ENCODE peak calls at places on chromosome 13, in ten cellular contexts. K, O, I, G, T, Y, F, C, M and V are unnamed samples.

GRCh38 chr13:23615677-23616076 is 45.5 kb downstream of the TNFRSF19 start:
- DNase-seq in K (no peak), O (no peak), I (no peak), G (no peak), T (no peak), Y (no peak), F (no peak), C (no peak), M (no peak), V (peak)

GRCh38 chr13:44141213-44141724 is 232.4 kb upstream of the SERP2 start:
- DNase-seq in K (no peak), O (no peak), I (no peak), G (peak), T (peak), Y (peak), F (peak), C (no peak), M (peak), V (peak)

GRCh38 chr13:45332831-45333219 is 8.2 kb downstream of the TPT1 start:
- DNase-seq in K (no peak), O (no peak), I (no peak), G (no peak), T (peak), Y (no peak), F (no peak), C (no peak), M (no peak), V (no peak)

GRCh38 chr13:32456591-32456990 is 28.7 kb upstream of the N4BP2L1 start:
- DNase-seq in K (no peak), O (no peak), I (no peak), G (no peak), T (no peak), Y (no peak), F (no peak), C (no peak), M (no peak), V (no peak)

GRCh38 chr13:94481966-94482365 is 2.5 kb upstream of the DCT start:
- DNase-seq in K (no peak), O (no peak), I (no peak), G (peak), T (no peak), Y (peak), F (peak), C (peak), M (no peak), V (peak)

GRCh38 chr13:28245465-28245864 is 107.1 kb downstream of the PAN3 start:
- DNase-seq in K (no peak), O (no peak), I (no peak), G (no peak), T (no peak), Y (no peak), F (no peak), C (no peak), M (no peak), V (no peak)

GRCh38 chr13:23960566-23961156 is 63.4 kb upstream of the C1QTNF9B start:
- DNase-seq in K (no peak), O (no peak), I (peak), G (peak), T (peak), Y (peak), F (peak), C (peak), M (no peak), V (no peak)

GRCh38 chr13:27920677-27921420 is 1.0 kb downstream of the PDX1 start:
- DNase-seq in K (no peak), O (peak), I (no peak), G (peak), T (peak), Y (peak), F (peak), C (no peak), M (no peak), V (no peak)

GRCh38 chr13:24036115-24036514 is 124.4 kb upstream of the SPATA13 start:
- DNase-seq in K (no peak), O (no peak), I (no peak), G (peak), T (no peak), Y (peak), F (peak), C (no peak), M (no peak), V (no peak)

GRCh38 chr13:24644051-24644450 is 36.2 kb upstream of the ATP12A start:
- DNase-seq in K (no peak), O (no peak), I (no peak), G (peak), T (no peak), Y (peak), F (peak), C (peak), M (no peak), V (peak)

GRCh38 chr13:23433171-23434153 is at the start of gene SACS:
- DNase-seq in K (peak), O (no peak), I (peak), G (peak), T (peak), Y (peak), F (peak), C (peak), M (no peak), V (no peak)

GRCh38 chr13:32311188-32311897 is 3.8 kb downstream of the ZAR1L start:
- DNase-seq in K (no peak), O (no peak), I (no peak), G (no peak), T (no peak), Y (no peak), F (no peak), C (no peak), M (no peak), V (no peak)

GRCh38 chr13:83232626-83233025 is 649.6 kb downstream of the SLITRK1 start:
- DNase-seq in K (no peak), O (no peak), I (no peak), G (no peak), T (no peak), Y (no peak), F (no peak), C (no peak), M (no peak), V (no peak)

GRCh38 chr13:36244073-36244472 is 29.7 kb upstream of the SOHLH2 start:
- DNase-seq in K (no peak), O (no peak), I (no peak), G (no peak), T (no peak), Y (no peak), F (no peak), C (no peak), M (no peak), V (no peak)

GRCh38 chr13:99320693-99321481 is 13.7 kb upstream of the GPR183 start:
- DNase-seq in K (no peak), O (no peak), I (peak), G (peak), T (peak), Y (peak), F (peak), C (peak), M (no peak), V (peak)

GRCh38 chr13:78334059-78334458 is 269.3 kb downstream of the POU4F1 start:
- DNase-seq in K (no peak), O (no peak), I (no peak), G (no peak), T (no peak), Y (no peak), F (no peak), C (no peak), M (no peak), V (no peak)

GRCh38 chr13:64446372-64446771 is 2783.8 kb downstream of the PCDH9 start:
- DNase-seq in K (no peak), O (no peak), I (no peak), G (no peak), T (peak), Y (no peak), F (no peak), C (peak), M (no peak), V (no peak)

GRCh38 chr13:78875792-78876580 is 217.0 kb upstream of the OBI1 start:
- DNase-seq in K (no peak), O (peak), I (no peak), G (no peak), T (peak), Y (no peak), F (no peak), C (no peak), M (no peak), V (no peak)

GRCh38 chr13:52348983-52349780 is 56.8 kb downstream of the THSD1 start:
- DNase-seq in K (no peak), O (peak), I (peak), G (peak), T (peak), Y (peak), F (peak), C (peak), M (no peak), V (peak)

GRCh38 chr13:75934889-75935288 is 298.8 kb downstream of the LMO7 start:
- DNase-seq in K (no peak), O (no peak), I (no peak), G (no peak), T (no peak), Y (no peak), F (peak), C (peak), M (no peak), V (no peak)

GRCh38 chr13:98746968-98747367 is 5.5 kb downstream of the SLC15A1 start:
- DNase-seq in K (no peak), O (peak), I (no peak), G (peak), T (no peak), Y (no peak), F (no peak), C (peak), M (no peak), V (no peak)

GRCh38 chr13:28071424-28071823 is 29.0 kb downstream of the FLT3 start:
- DNase-seq in K (no peak), O (no peak), I (no peak), G (no peak), T (no peak), Y (no peak), F (no peak), C (no peak), M (no peak), V (no peak)

GRCh38 chr13:102261809-102262208 is 140.0 kb downstream of the FGF14 start:
- DNase-seq in K (no peak), O (no peak), I (no peak), G (no peak), T (no peak), Y (no peak), F (no peak), C (no peak), M (no peak), V (no peak)

GRCh38 chr13:52048516-52048915 is 24.0 kb downstream of the UTP14C start:
- DNase-seq in K (no peak), O (no peak), I (peak), G (no peak), T (no peak), Y (no peak), F (peak), C (peak), M (no peak), V (no peak)

GRCh38 chr13:31755803-31756212 is 16.5 kb downstream of the RXFP2 start:
- DNase-seq in K (no peak), O (no peak), I (no peak), G (no peak), T (no peak), Y (no peak), F (peak), C (peak), M (no peak), V (no peak)

GRCh38 chr13:100363874-100364273 is 224.7 kb downstream of the GGACT start:
- DNase-seq in K (no peak), O (no peak), I (peak), G (peak), T (no peak), Y (no peak), F (peak), C (peak), M (no peak), V (no peak)

GRCh38 chr13:45055902-45056648 is 64.2 kb upstream of the GTF2F2 start:
- DNase-seq in K (peak), O (no peak), I (no peak), G (peak), T (no peak), Y (peak), F (peak), C (no peak), M (no peak), V (peak)

GRCh38 chr13:50244913-50245574 is 229.8 kb downstream of the KCNRG start:
- DNase-seq in K (no peak), O (peak), I (peak), G (peak), T (peak), Y (peak), F (peak), C (peak), M (peak), V (peak)

GRCh38 chr13:26022538-26023292 is 29.1 kb downstream of the SHISA2 start:
- DNase-seq in K (no peak), O (peak), I (no peak), G (peak), T (peak), Y (peak), F (peak), C (peak), M (no peak), V (no peak)

GRCh38 chr13:23488442-23488841 is 54.9 kb upstream of the SACS start:
- DNase-seq in K (no peak), O (no peak), I (peak), G (peak), T (no peak), Y (peak), F (no peak), C (peak), M (no peak), V (no peak)

GRCh38 chr13:25901460-25902376 is 150.1 kb downstream of the SHISA2 start:
- DNase-seq in K (no peak), O (no peak), I (peak), G (peak), T (peak), Y (peak), F (no peak), C (peak), M (no peak), V (no peak)

GRCh38 chr13:30806784-30807183 is 71.4 kb downstream of the ALOX5AP start:
- DNase-seq in K (no peak), O (no peak), I (peak), G (peak), T (peak), Y (peak), F (peak), C (peak), M (no peak), V (no peak)

GRCh38 chr13:30164141-30164540 is 143.2 kb downstream of the KATNAL1 start:
- DNase-seq in K (no peak), O (no peak), I (peak), G (no peak), T (no peak), Y (no peak), F (no peak), C (no peak), M (no peak), V (no peak)

GRCh38 chr13:75636339-75637095 is 387 bp downstream of the LMO7 start:
- DNase-seq in K (no peak), O (peak), I (peak), G (peak), T (no peak), Y (peak), F (peak), C (no peak), M (peak), V (no peak)

GRCh38 chr13:101520672-101521071 is 68.2 kb downstream of the ITGBL1 start:
- DNase-seq in K (no peak), O (no peak), I (peak), G (peak), T (peak), Y (peak), F (peak), C (peak), M (no peak), V (no peak)

GRCh38 chr13:50713849-50714248 is 129.6 kb downstream of the DLEU7 start:
- DNase-seq in K (no peak), O (no peak), I (no peak), G (peak), T (peak), Y (peak), F (peak), C (peak), M (peak), V (no peak)

GRCh38 chr13:20869540-20869939 is 33.0 kb downstream of the XPO4 start:
- DNase-seq in K (no peak), O (no peak), I (peak), G (peak), T (no peak), Y (peak), F (peak), C (no peak), M (no peak), V (no peak)

GRCh38 chr13:25292301-25292700 is 5.0 kb upstream of the MTMR6 start:
- DNase-seq in K (no peak), O (no peak), I (no peak), G (peak), T (peak), Y (peak), F (no peak), C (peak), M (no peak), V (no peak)

DNA sequence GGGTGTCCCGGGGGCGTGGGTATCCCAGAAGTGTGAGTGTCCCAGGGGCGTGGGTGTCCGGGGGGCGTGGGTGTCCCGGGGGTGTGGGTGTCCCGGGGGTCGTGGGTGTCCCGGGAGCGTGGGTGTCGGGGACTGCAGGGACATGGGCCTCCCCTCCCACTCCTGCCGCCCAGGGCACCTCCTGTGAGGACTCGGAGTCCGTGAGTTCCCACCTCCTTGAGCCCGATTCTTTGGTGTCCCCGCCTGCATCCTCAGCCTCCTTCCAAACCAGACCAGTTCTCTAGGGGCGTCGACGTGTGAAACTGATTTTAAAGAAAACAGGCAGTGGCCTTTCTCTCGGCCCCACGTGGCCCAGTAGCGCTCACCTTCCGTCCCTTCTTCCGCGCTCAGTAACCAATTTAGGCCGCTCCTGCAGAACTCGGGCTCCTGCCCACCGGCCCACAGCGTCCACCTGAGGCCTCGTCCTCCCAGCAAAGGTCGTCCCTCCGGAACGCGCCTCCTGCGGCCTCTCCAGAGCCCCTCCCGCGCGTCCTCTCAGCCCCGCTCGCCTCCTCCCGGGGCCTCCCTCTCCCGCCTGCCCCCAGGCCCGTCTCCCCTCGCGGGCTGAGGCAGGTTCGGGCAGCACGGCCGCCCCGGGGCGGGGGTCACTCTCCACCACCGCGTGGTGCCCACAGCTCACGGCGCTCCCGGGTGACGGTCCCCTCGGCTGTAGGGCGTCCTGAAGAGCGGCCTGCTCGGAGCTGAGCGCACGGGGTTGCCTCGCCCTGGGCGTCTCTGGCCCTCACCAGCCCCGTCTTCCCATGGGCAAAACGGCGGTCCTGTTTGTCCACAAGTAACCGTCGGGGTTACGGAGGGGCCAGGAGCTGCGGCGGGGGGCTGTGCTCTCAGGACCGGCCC is 3.8 kb downstream of the F7 start:
- DNase-seq in K (no peak), O (peak), I (no peak), G (no peak), T (no peak), Y (no peak), F (no peak), C (no peak), M (no peak), V (no peak)
- H3K4me3 ChIP-seq in K (no peak), O (no peak), I (no peak), G (no peak), T (no peak), Y (no peak), F (no peak), C (no peak), M (peak), V (no peak)

GRCh38 chr13:113742000-113742441 is 17.0 kb upstream of the TMEM255B start:
- DNase-seq in K (no peak), O (peak), I (no peak), G (peak), T (peak), Y (peak), F (peak), C (no peak), M (peak), V (peak)
- TF ChIP-seq CTCF in K (no peak), O (no peak), I (peak), G (peak), T (peak), Y (peak), F (no peak), C (peak), M (peak), V (peak)

DNA sequence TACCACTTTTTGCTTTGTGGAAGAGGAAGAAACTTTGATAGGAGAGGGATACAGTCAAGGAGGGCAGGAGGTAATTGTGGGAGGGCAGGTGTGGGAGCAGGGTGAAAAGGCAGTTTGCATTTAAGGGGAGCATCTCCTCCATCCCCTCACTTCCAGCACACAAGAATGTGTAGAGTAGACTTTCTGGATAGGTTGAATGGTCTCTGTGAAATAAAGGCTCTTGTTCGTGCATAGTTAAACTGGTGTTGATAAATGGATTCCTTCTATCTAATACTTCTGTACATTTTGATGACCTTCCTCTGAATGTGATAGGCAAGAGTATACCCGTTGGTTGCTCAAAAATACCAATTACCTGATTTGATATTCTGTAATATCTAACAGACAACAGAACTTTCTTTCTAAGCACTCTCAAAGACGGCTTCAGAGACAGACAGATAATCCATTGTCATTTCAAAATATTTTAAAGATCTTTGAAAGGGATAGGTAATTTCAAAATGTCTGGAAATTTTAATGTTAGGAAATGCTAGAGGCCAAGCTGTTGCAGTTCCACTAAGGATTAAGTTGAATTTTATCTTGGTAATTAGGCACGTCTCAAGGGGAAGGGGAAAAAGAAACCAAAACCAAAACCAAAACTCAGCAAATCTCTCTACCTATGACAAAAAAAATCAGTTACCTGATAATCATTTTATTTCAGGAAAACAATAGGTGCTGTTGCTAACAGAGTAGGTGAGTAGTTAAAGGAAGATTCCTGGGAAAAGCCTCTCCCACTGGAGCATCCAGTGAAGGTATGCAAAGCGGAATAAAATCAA is 302.6 kb downstream of the COG6 start:
- DNase-seq in K (no peak), O (no peak), I (no peak), G (no peak), T (no peak), Y (no peak), F (no peak), C (no peak), M (no peak), V (no peak)
- H3K4me3 ChIP-seq in K (no peak), O (no peak), I (no peak), G (no peak), T (no peak), Y (no peak), F (no peak), C (no peak), M (peak), V (no peak)

DNA sequence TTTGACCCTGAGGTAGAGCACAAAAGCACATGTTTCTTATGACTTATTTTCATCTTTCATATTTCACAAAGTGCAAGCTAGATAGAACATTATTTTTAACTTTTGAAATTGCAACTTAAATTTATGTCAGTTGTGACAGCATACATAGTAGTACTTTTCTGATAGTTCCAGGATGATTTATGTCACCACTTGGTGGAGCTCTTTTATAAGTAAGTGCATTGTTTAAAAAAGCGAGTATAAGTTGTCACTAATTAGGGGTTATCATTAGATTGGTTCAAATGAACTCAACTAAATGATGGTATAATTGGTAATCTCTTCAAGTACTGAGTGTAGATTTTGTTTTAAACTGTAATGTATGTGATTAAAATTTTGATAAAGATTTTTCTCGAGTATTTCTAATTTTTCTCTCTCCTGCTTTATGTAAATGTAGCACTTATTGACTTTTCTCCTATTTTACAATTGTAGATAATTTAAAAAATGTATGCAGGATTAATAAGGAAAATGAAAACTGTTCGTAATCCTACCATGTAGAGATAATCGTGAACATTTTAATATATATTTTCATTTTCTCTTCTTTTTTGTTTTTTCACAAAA is 31.1 kb downstream of the RB1 start:
- DNase-seq in K (no peak), O (no peak), I (peak), G (peak), T (peak), Y (peak), F (peak), C (no peak), M (no peak), V (no peak)
- TF ChIP-seq CTCF in K (peak), O (peak), I (peak), G (peak), T (peak), Y (peak), F (peak), C (peak), M (peak), V (peak)